ENCODE peak calls at places on chromosomes 1 and 21, in ten cellular contexts. One of them, this sample, is unnamed.

GRCh38 chr1:88466899-88467580 is 217.0 kb upstream of the PKN2 start:
- DNase-seq in fibroblast of lung: no peak
- DNase-seq in neural progenitor cell: no peak
- DNase-seq in adipocyte: no peak
- DNase-seq in right atrium auricular region: no peak
- DNase-seq in cardiac muscle cell: no peak
- DNase-seq in mesendoderm: no peak
- DNase-seq in NB4: no peak
- DNase-seq in body of pancreas: no peak
- DNase-seq in ovary: peak; percentile 14
- DNase-seq in this sample: no peak

GRCh38 chr1:85048296-85049064 is at the start of gene MCOLN3:
- DNase-seq in fibroblast of lung: no peak
- DNase-seq in neural progenitor cell: peak; percentile 77
- DNase-seq in adipocyte: peak; percentile 50
- DNase-seq in right atrium auricular region: no peak
- DNase-seq in cardiac muscle cell: no peak
- DNase-seq in mesendoderm: peak; percentile 50
- DNase-seq in NB4: no peak
- DNase-seq in body of pancreas: peak; percentile 73
- DNase-seq in ovary: peak; percentile 23
- DNase-seq in this sample: no peak

GRCh38 chr1:232467073-232467760 is 162.7 kb downstream of the SIPA1L2 start:
- DNase-seq in fibroblast of lung: no peak
- DNase-seq in neural progenitor cell: no peak
- DNase-seq in adipocyte: no peak
- DNase-seq in right atrium auricular region: no peak
- DNase-seq in cardiac muscle cell: no peak
- DNase-seq in mesendoderm: no peak
- DNase-seq in NB4: no peak
- DNase-seq in body of pancreas: no peak
- DNase-seq in ovary: no peak
- DNase-seq in this sample: no peak

GRCh38 chr1:118974641-118975040 is 13.5 kb downstream of the TBX15 start:
- DNase-seq in fibroblast of lung: no peak
- DNase-seq in neural progenitor cell: no peak
- DNase-seq in adipocyte: no peak
- DNase-seq in right atrium auricular region: no peak
- DNase-seq in cardiac muscle cell: no peak
- DNase-seq in mesendoderm: no peak
- DNase-seq in NB4: no peak
- DNase-seq in body of pancreas: no peak
- DNase-seq in ovary: no peak
- DNase-seq in this sample: no peak

GRCh38 chr1:155871390-155871789 is 12.0 kb downstream of the SYT11 start:
- DNase-seq in fibroblast of lung: peak; percentile 32
- DNase-seq in neural progenitor cell: peak; percentile 38
- DNase-seq in adipocyte: no peak
- DNase-seq in right atrium auricular region: peak; percentile 60
- DNase-seq in cardiac muscle cell: peak; percentile 44
- DNase-seq in mesendoderm: no peak
- DNase-seq in NB4: no peak
- DNase-seq in body of pancreas: peak; percentile 60
- DNase-seq in ovary: peak; percentile 60
- DNase-seq in this sample: no peak

GRCh38 chr1:212700892-212701819 is 1.5 kb upstream of the BATF3 start:
- DNase-seq in fibroblast of lung: peak; percentile 58
- DNase-seq in neural progenitor cell: peak; percentile 70
- DNase-seq in adipocyte: peak; percentile 67
- DNase-seq in right atrium auricular region: peak; percentile 70
- DNase-seq in cardiac muscle cell: peak; percentile 66
- DNase-seq in mesendoderm: peak; percentile 62
- DNase-seq in NB4: peak; percentile 90
- DNase-seq in body of pancreas: peak; percentile 44
- DNase-seq in ovary: no peak
- DNase-seq in this sample: peak; percentile 13

GRCh38 chr1:45785583-45785982 is 17.8 kb upstream of the MAST2 start:
- DNase-seq in fibroblast of lung: no peak
- DNase-seq in neural progenitor cell: no peak
- DNase-seq in adipocyte: no peak
- DNase-seq in right atrium auricular region: no peak
- DNase-seq in cardiac muscle cell: no peak
- DNase-seq in mesendoderm: no peak
- DNase-seq in NB4: peak; percentile 85
- DNase-seq in body of pancreas: no peak
- DNase-seq in ovary: no peak
- DNase-seq in this sample: no peak

GRCh38 chr1:211797994-211798393 is 32.6 kb downstream of the LPGAT1 start:
- DNase-seq in fibroblast of lung: no peak
- DNase-seq in neural progenitor cell: no peak
- DNase-seq in adipocyte: no peak
- DNase-seq in right atrium auricular region: no peak
- DNase-seq in cardiac muscle cell: no peak
- DNase-seq in mesendoderm: no peak
- DNase-seq in NB4: no peak
- DNase-seq in body of pancreas: no peak
- DNase-seq in ovary: no peak
- DNase-seq in this sample: no peak

GRCh38 chr21:32921632-32922230 is 104.0 kb upstream of the OLIG2 start:
- DNase-seq in fibroblast of lung: peak; percentile 6
- DNase-seq in neural progenitor cell: peak; percentile 50
- DNase-seq in adipocyte: no peak
- DNase-seq in right atrium auricular region: no peak
- DNase-seq in cardiac muscle cell: no peak
- DNase-seq in mesendoderm: peak; percentile 54
- DNase-seq in NB4: peak; percentile 48
- DNase-seq in body of pancreas: peak; percentile 31
- DNase-seq in ovary: no peak
- DNase-seq in this sample: no peak

GRCh38 chr1:156146749-156147405 is 6.5 kb upstream of the SEMA4A start:
- DNase-seq in fibroblast of lung: no peak
- DNase-seq in neural progenitor cell: no peak
- DNase-seq in adipocyte: peak; percentile 39
- DNase-seq in right atrium auricular region: no peak
- DNase-seq in cardiac muscle cell: no peak
- DNase-seq in mesendoderm: no peak
- DNase-seq in NB4: no peak
- DNase-seq in body of pancreas: peak; percentile 31
- DNase-seq in ovary: peak; percentile 60
- DNase-seq in this sample: no peak

GRCh38 chr21:30248844-30249243 is 32.9 kb upstream of the CLDN8 start:
- DNase-seq in fibroblast of lung: no peak
- DNase-seq in neural progenitor cell: no peak
- DNase-seq in adipocyte: no peak
- DNase-seq in right atrium auricular region: no peak
- DNase-seq in cardiac muscle cell: no peak
- DNase-seq in mesendoderm: no peak
- DNase-seq in NB4: no peak
- DNase-seq in body of pancreas: no peak
- DNase-seq in ovary: no peak
- DNase-seq in this sample: no peak

GRCh38 chr1:47722909-47723580 is 274.1 kb downstream of the TRABD2B start:
- DNase-seq in fibroblast of lung: no peak
- DNase-seq in neural progenitor cell: no peak
- DNase-seq in adipocyte: no peak
- DNase-seq in right atrium auricular region: no peak
- DNase-seq in cardiac muscle cell: no peak
- DNase-seq in mesendoderm: no peak
- DNase-seq in NB4: no peak
- DNase-seq in body of pancreas: peak; percentile 38
- DNase-seq in ovary: no peak
- DNase-seq in this sample: no peak

GRCh38 chr1:150764617-150765090 is 924 bp downstream of the CTSS start:
- DNase-seq in fibroblast of lung: peak; percentile 89
- DNase-seq in neural progenitor cell: no peak
- DNase-seq in adipocyte: peak; percentile 84
- DNase-seq in right atrium auricular region: no peak
- DNase-seq in cardiac muscle cell: peak; percentile 66
- DNase-seq in mesendoderm: no peak
- DNase-seq in NB4: peak; percentile 38
- DNase-seq in body of pancreas: no peak
- DNase-seq in ovary: no peak
- DNase-seq in this sample: peak; percentile 47

GRCh38 chr1:21261551-21262281 is 28.5 kb downstream of the ECE1 start:
- DNase-seq in fibroblast of lung: peak; percentile 97
- DNase-seq in neural progenitor cell: no peak
- DNase-seq in adipocyte: peak; percentile 90
- DNase-seq in right atrium auricular region: peak; percentile 95
- DNase-seq in cardiac muscle cell: peak; percentile 91
- DNase-seq in mesendoderm: peak; percentile 82
- DNase-seq in NB4: peak; percentile 90
- DNase-seq in body of pancreas: peak; percentile 66
- DNase-seq in ovary: no peak
- DNase-seq in this sample: peak; percentile 88

GRCh38 chr1:2459757-2460156 is 16.3 kb upstream of the PLCH2 start:
- DNase-seq in fibroblast of lung: peak; percentile 92
- DNase-seq in neural progenitor cell: peak; percentile 57
- DNase-seq in adipocyte: no peak
- DNase-seq in right atrium auricular region: no peak
- DNase-seq in cardiac muscle cell: peak; percentile 55
- DNase-seq in mesendoderm: no peak
- DNase-seq in NB4: no peak
- DNase-seq in body of pancreas: peak; percentile 35
- DNase-seq in ovary: peak; percentile 37
- DNase-seq in this sample: peak; percentile 2

DNA sequence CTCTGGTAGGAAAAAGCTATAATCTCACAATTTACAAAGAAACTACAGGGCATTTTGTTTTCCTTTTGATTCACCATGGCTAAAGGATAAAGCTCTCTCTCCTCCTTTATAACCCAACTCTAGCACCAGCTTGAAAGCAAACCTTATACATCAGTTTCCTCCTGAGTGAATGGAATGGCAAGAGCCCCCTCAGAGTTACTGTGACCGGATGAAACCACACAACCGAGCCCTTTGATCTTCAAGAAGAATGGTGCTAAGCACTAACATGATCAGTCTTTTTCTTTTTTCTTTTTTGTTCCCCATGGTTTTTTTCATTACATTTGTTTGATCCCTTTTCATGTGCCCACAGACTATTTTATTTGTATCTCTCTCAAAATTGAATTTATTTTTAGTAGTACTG is 234.2 kb downstream of the SLC45A1 start:
- DNase-seq in fibroblast of lung: no peak
- DNase-seq in neural progenitor cell: peak; percentile 81
- DNase-seq in adipocyte: no peak
- DNase-seq in right atrium auricular region: no peak
- DNase-seq in cardiac muscle cell: no peak
- DNase-seq in mesendoderm: no peak
- DNase-seq in NB4: no peak
- DNase-seq in body of pancreas: no peak
- DNase-seq in ovary: no peak
- DNase-seq in this sample: no peak
- H3K4me3 ChIP-seq in fibroblast of lung: no peak overlapping the region
- H3K4me3 ChIP-seq in neural progenitor cell: peak overlapping the region; percentile 30
- H3K4me3 ChIP-seq in adipocyte: no peak overlapping the region
- H3K4me3 ChIP-seq in right atrium auricular region: no peak overlapping the region
- H3K4me3 ChIP-seq in cardiac muscle cell: no peak overlapping the region
- H3K4me3 ChIP-seq in mesendoderm: no peak overlapping the region
- H3K4me3 ChIP-seq in NB4: no peak overlapping the region
- H3K4me3 ChIP-seq in body of pancreas: no peak overlapping the region
- H3K4me3 ChIP-seq in ovary: no peak overlapping the region
- H3K4me3 ChIP-seq in this sample: no peak overlapping the region

GRCh38 chr1:175208773-175209492 is 16.4 kb upstream of the KIAA0040 start:
- DNase-seq in fibroblast of lung: no peak
- DNase-seq in neural progenitor cell: no peak
- DNase-seq in adipocyte: no peak
- DNase-seq in right atrium auricular region: no peak
- DNase-seq in cardiac muscle cell: no peak
- DNase-seq in mesendoderm: no peak
- DNase-seq in NB4: peak; percentile 60
- DNase-seq in body of pancreas: no peak
- DNase-seq in ovary: no peak
- DNase-seq in this sample: no peak
- H3K4me3 ChIP-seq in fibroblast of lung: no peak overlapping the region
- H3K4me3 ChIP-seq in neural progenitor cell: no peak overlapping the region
- H3K4me3 ChIP-seq in adipocyte: no peak overlapping the region
- H3K4me3 ChIP-seq in right atrium auricular region: no peak overlapping the region
- H3K4me3 ChIP-seq in cardiac muscle cell: no peak overlapping the region
- H3K4me3 ChIP-seq in mesendoderm: no peak overlapping the region
- H3K4me3 ChIP-seq in NB4: no peak overlapping the region
- H3K4me3 ChIP-seq in body of pancreas: no peak overlapping the region
- H3K4me3 ChIP-seq in ovary: no peak overlapping the region
- H3K4me3 ChIP-seq in this sample: no peak overlapping the region

DNA sequence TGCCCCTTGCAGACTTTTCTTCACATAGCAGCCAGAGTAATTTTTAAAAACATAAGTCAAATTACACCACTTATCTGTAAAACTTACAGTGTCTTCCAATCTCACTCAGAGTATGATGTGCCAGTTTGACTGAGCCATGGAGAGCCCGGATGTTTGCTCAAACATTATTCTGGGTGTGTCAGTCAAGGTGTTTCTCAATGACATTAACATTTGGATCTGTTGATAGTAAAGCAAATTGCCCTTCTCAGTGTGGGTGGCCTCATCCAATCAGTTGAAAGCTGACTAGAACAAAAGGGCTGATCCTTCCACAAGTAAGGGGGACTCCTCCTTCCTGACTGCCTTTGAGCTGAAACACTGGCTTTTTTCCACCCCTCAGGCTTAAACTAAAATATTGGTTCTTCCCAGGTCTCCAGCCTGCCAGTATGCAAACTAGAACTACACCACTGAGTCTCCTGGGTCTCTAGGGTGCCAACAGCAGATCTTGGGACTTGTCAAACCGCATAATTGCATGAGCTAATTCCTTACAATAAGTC is 158.0 kb upstream of the CTTNBP2NL start:
- DNase-seq in fibroblast of lung: no peak
- DNase-seq in neural progenitor cell: no peak
- DNase-seq in adipocyte: no peak
- DNase-seq in right atrium auricular region: no peak
- DNase-seq in cardiac muscle cell: no peak
- DNase-seq in mesendoderm: peak; percentile 31
- DNase-seq in NB4: no peak
- DNase-seq in body of pancreas: no peak
- DNase-seq in ovary: no peak
- DNase-seq in this sample: no peak
- H3K4me3 ChIP-seq in fibroblast of lung: no peak overlapping the region
- H3K4me3 ChIP-seq in neural progenitor cell: no peak overlapping the region
- H3K4me3 ChIP-seq in adipocyte: no peak overlapping the region
- H3K4me3 ChIP-seq in right atrium auricular region: no peak overlapping the region
- H3K4me3 ChIP-seq in cardiac muscle cell: no peak overlapping the region
- H3K4me3 ChIP-seq in mesendoderm: no peak overlapping the region
- H3K4me3 ChIP-seq in NB4: no peak overlapping the region
- H3K4me3 ChIP-seq in body of pancreas: no peak overlapping the region
- H3K4me3 ChIP-seq in ovary: no peak overlapping the region
- H3K4me3 ChIP-seq in this sample: no peak overlapping the region

DNA sequence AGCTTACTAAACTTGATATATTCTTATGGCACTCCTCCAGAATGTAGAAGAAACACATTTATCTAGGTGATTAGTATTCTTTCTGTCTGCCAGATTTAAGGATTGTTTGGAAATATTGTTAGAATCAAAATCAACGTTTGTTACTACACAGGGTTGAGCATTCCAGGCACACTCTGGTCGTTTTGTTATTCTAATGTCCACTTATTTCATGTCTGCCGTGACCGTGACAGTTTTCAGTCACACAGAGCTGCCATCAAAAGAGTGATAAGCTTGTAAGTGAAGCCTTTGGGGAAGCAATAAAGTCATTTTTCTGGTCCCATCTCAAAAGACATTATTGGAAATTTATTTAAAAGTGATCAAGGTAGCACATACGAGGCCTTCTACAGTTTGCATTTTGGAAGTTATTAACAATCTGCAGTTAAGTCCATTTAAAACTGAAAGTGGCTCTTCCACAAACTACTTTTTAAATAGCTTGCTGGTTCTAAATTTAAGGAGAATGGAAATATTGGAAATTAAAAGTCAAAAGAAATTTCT is 38.0 kb downstream of the NFIA start:
- DNase-seq in fibroblast of lung: no peak
- DNase-seq in neural progenitor cell: no peak
- DNase-seq in adipocyte: no peak
- DNase-seq in right atrium auricular region: no peak
- DNase-seq in cardiac muscle cell: peak; percentile 21
- DNase-seq in mesendoderm: no peak
- DNase-seq in NB4: no peak
- DNase-seq in body of pancreas: no peak
- DNase-seq in ovary: no peak
- DNase-seq in this sample: no peak
- H3K4me3 ChIP-seq in fibroblast of lung: peak overlapping the region; percentile 27
- H3K4me3 ChIP-seq in neural progenitor cell: no peak overlapping the region
- H3K4me3 ChIP-seq in adipocyte: peak overlapping the region; percentile 73
- H3K4me3 ChIP-seq in right atrium auricular region: peak overlapping the region; percentile 16
- H3K4me3 ChIP-seq in cardiac muscle cell: no peak overlapping the region
- H3K4me3 ChIP-seq in mesendoderm: no peak overlapping the region
- H3K4me3 ChIP-seq in NB4: no peak overlapping the region
- H3K4me3 ChIP-seq in body of pancreas: no peak overlapping the region
- H3K4me3 ChIP-seq in ovary: peak overlapping the region; percentile 1
- H3K4me3 ChIP-seq in this sample: no peak overlapping the region

This sample was measured in AG09309.